ENCODE peak calls at places on chromosomes 12 and 14, in ten cellular contexts. A, O, Q, M, D, C, F, V, X and H are unnamed samples.

GRCh38 chr12:27781680-27782079 is 1.6 kb upstream of the MANSC4 start:
- DNase-seq in A (no peak), X (no peak), C (no peak), D (no peak), Q (peak; percentile 69), F (peak; percentile 67), V (no peak), M (no peak), O (no peak), H (no peak)

GRCh38 chr12:102978316-102978715 is 20.8 kb downstream of the ASCL1 start:
- DNase-seq in D (no peak), C (no peak), X (no peak), M (no peak), Q (no peak), F (no peak), O (no peak), V (no peak), A (no peak), H (no peak)

GRCh38 chr12:68904351-68904982 is 28.5 kb downstream of the CPM start:
- DNase-seq in F (peak; percentile 10), O (no peak), X (no peak), M (no peak), A (no peak), D (no peak), C (no peak), V (no peak), Q (no peak), H (no peak)

GRCh38 chr14:37263656-37264236 is 66.0 kb downstream of the MIPOL1 start:
- DNase-seq in D (no peak), V (no peak), C (no peak), A (no peak), O (no peak), X (no peak), F (peak; percentile 41), Q (peak; percentile 12), M (no peak), H (no peak)

GRCh38 chr12:131965073-131965472 is 15.3 kb downstream of the EP400 start:
- DNase-seq in A (no peak), F (peak; percentile 68), Q (no peak), D (no peak), O (no peak), X (no peak), M (no peak), C (no peak), V (no peak), H (no peak)

GRCh38 chr12:68790081-68790951 is 17.7 kb upstream of the MDM2 start:
- DNase-seq in C (no peak), V (no peak), F (no peak), X (no peak), M (no peak), O (no peak), Q (no peak), D (no peak), A (no peak), H (no peak)

GRCh38 chr14:51333901-51334432 is 93.9 kb downstream of the TMX1 start:
- DNase-seq in Q (no peak), F (peak; percentile 64), D (no peak), X (no peak), V (no peak), M (no peak), O (no peak), A (no peak), C (no peak), H (no peak)

GRCh38 chr14:101000711-101001110 is 97.2 kb upstream of the RTL1 start:
- DNase-seq in M (no peak), F (no peak), X (no peak), D (no peak), Q (no peak), V (no peak), C (no peak), A (no peak), O (no peak), H (no peak)

GRCh38 chr12:113468365-113469223 is 3.1 kb downstream of the LHX5 start:
- DNase-seq in M (no peak), C (no peak), A (no peak), D (no peak), O (no peak), Q (no peak), V (no peak), F (no peak), X (no peak), H (no peak)

GRCh38 chr12:124296295-124296915 is 1.5 kb downstream of the RFLNA start:
- DNase-seq in A (no peak), Q (peak; percentile 12), M (no peak), V (no peak), F (no peak), C (peak; percentile 90), D (no peak), X (peak; percentile 76), O (peak; percentile 86), H (no peak)

GRCh38 chr12:124764451-124764850 is 99.2 kb downstream of the SCARB1 start:
- DNase-seq in O (peak; percentile 52), A (no peak), F (peak; percentile 74), C (peak; percentile 65), Q (peak; percentile 73), V (no peak), M (no peak), D (no peak), X (peak; percentile 47), H (peak; percentile 10)

GRCh38 chr12:115755061-115755751 is 522.3 kb downstream of the MED13L start:
- DNase-seq in M (no peak), F (no peak), X (no peak), Q (no peak), V (no peak), D (no peak), C (no peak), A (no peak), O (no peak), H (no peak)

GRCh38 chr12:115756271-115756670 is 521.2 kb downstream of the MED13L start:
- DNase-seq in D (no peak), C (no peak), M (no peak), X (no peak), O (no peak), Q (no peak), F (no peak), V (no peak), A (no peak), H (no peak)

GRCh38 chr12:115758886-115759620 is 518.4 kb downstream of the MED13L start:
- DNase-seq in F (no peak), O (no peak), D (no peak), A (no peak), M (no peak), V (no peak), C (no peak), X (no peak), Q (no peak), H (no peak)

GRCh38 chr12:115755752-115756140 is 521.7 kb downstream of the MED13L start:
- DNase-seq in M (no peak), X (no peak), F (no peak), V (no peak), A (no peak), Q (no peak), O (no peak), C (no peak), D (no peak), H (no peak)

GRCh38 chr12:115756804-115757203 is 520.7 kb downstream of the MED13L start:
- DNase-seq in V (no peak), A (no peak), X (no peak), D (no peak), M (no peak), Q (no peak), O (no peak), F (no peak), C (no peak), H (no peak)
- H3K27ac ChIP-seq in V (no peak overlapping the region), A (no peak overlapping the region), X (peak overlapping the region; percentile 91), D (no peak overlapping the region), M (no peak overlapping the region), Q (no peak overlapping the region), O (no peak overlapping the region), F (no peak overlapping the region), C (no peak overlapping the region), H (no peak overlapping the region)

DNA sequence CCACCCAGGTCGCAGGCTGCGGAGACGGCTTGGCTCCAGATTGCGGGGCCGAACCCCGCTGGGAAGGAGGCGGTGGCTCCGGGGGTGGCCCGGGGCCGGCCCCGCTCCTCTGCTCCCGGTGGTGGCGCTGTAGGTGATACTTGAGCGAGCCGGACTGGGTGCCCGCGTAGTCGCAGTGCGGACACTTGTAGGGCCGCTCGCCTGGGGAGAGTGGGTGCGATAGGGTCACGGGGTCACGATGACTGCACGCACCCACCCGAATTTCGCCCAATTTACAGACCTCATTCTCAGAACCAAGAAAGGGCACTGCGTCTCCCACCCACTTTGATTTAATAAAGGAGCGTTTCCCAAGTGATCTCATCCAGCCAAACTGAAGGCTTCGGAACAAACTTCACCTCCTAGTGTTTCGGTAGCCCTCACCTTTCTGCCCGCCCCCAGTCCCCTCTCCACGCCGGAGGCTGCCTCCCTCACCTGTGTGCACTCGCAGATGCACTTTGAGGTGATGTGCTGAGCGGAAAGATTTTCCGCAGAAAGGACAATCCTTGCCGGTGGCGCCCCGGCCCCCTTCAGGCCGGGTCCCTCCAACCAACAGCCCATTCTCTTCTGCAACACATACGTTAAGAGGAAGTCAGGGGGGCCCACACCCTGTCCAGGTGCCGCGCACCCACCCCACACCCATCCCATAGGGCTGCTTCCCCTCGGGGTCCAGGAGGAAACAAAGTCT is 7.4 kb downstream of the ZNF219 start:
- DNase-seq in X (no peak), Q (no peak), D (no peak), V (no peak), C (no peak), M (no peak), O (no peak), A (no peak), F (no peak), H (no peak)
- H3K27ac ChIP-seq in X (no peak overlapping the region), Q (no peak overlapping the region), D (no peak overlapping the region), V (no peak overlapping the region), C (no peak overlapping the region), M (no peak overlapping the region), O (no peak overlapping the region), A (no peak overlapping the region), F (no peak overlapping the region), H (no peak overlapping the region)

DNA sequence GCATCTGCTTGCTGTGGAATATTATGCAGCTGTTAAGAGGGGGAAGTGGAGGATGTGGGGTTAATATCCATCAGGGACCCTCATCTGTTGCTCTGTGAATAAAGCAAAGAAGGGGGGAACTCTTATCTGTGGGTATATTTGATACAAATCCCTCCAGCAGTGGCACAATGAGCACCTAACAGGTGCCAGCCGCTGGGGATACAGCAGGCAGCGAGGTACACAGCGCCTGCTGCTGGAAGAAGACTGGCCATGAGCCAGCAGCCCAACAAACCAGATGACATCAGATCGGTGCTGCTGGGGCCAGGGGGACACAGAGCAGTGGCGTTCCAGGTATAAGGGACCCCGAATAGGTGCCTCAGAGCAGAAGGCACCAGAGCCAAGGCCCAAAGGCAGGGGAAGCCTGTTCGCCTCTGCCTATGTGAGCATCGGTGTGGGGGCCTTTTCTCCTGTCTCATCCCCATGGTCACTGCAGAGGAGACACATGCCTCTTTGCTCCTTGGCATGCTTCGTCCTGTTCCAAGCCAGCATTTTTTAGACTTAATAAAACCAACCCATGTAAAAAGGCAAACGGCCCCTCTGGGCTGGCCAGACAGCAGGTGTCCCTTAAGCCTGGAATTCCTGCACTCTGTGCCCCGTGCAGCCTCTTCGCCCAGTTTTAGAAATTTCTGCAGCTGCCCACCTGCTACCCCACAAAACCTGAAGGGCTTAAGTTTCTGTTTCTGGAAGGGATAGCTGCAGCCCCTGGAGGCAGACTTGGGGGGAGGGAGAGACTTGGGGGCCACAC is 1.6 kb upstream of the CKB start:
- DNase-seq in V (no peak), M (no peak), O (no peak), Q (no peak), C (peak; percentile 40), X (no peak), A (no peak), D (no peak), F (no peak), H (no peak)
- H3K27ac ChIP-seq in V (peak overlapping the region; percentile 87), M (no peak overlapping the region), O (peak overlapping the region; percentile 93), Q (no peak overlapping the region), C (peak overlapping the region; percentile 74), X (peak overlapping the region; percentile 99), A (no peak overlapping the region), D (no peak overlapping the region), F (no peak overlapping the region), H (no peak overlapping the region)

GRCh38 chr12:64521838-64522237 is 69.9 kb downstream of the TBK1 start:
- DNase-seq in X (no peak), F (no peak), O (no peak), M (no peak), D (no peak), A (no peak), C (no peak), Q (no peak), V (no peak), H (no peak)
- H3K27ac ChIP-seq in X (no peak overlapping the region), F (peak overlapping the region; percentile 40), O (no peak overlapping the region), M (no peak overlapping the region), D (no peak overlapping the region), A (no peak overlapping the region), C (no peak overlapping the region), Q (no peak overlapping the region), V (no peak overlapping the region), H (no peak overlapping the region)